ENCODE peak calls at places on chromosomes 11 and 22, in ten cellular contexts. Y is GM19239; R is AG09309; K is OCI-M1; G is Calu3; J is GM23338; Q is activated CD4-positive, alpha-beta T cell treated with anti-CD3 and anti-CD28 coated beads for 24 hours; H is PC-9; F is lung; Z is neural crest cell. M is an unnamed sample.

GRCh38 chr22:22689621-22690345 is 45.4 kb downstream of the GGTLC2 start:
- DNase-seq in Y (no peak), R (no peak), K (no peak), G (no peak), J (no peak), Q (no peak), H (no peak), F (no peak), Z (no peak), M (no peak)

GRCh38 chr11:65355776-65356393 is 1.3 kb downstream of the TIGD3 start:
- DNase-seq in Y (no peak), R (no peak), K (no peak), G (no peak), J (peak), Q (no peak), H (no peak), F (no peak), Z (no peak), M (peak)

GRCh38 chr22:45684752-45685359 is 13.2 kb downstream of the ATXN10 start:
- DNase-seq in Y (no peak), R (no peak), K (no peak), G (no peak), J (no peak), Q (no peak), H (no peak), F (no peak), Z (no peak), M (no peak)

GRCh38 chr11:101296896-101297295 is 167.3 kb upstream of the PGR start:
- DNase-seq in Y (no peak), R (no peak), K (no peak), G (no peak), J (no peak), Q (no peak), H (peak), F (no peak), Z (no peak), M (no peak)

GRCh38 chr22:44828193-44828592 is 75.8 kb downstream of the ARHGAP8 start:
- DNase-seq in Y (peak), R (no peak), K (peak), G (peak), J (peak), Q (peak), H (peak), F (no peak), Z (peak), M (peak)

GRCh38 chr11:75719639-75720239 is 2.1 kb downstream of the MOGAT2 start:
- DNase-seq in Y (no peak), R (no peak), K (no peak), G (no peak), J (no peak), Q (no peak), H (no peak), F (no peak), Z (no peak), M (no peak)

GRCh38 chr11:13183094-13183825 is 94.3 kb upstream of the BMAL1 start:
- DNase-seq in Y (no peak), R (peak), K (peak), G (no peak), J (peak), Q (no peak), H (peak), F (no peak), Z (no peak), M (peak)

GRCh38 chr22:20945578-20945934 is 21.5 kb upstream of the AIFM3 start:
- DNase-seq in Y (no peak), R (no peak), K (no peak), G (no peak), J (no peak), Q (no peak), H (no peak), F (no peak), Z (no peak), M (no peak)

M was measured in neural progenitor cell.